ENCODE peak calls at places on chromosomes 4 and X, in nine cellular contexts. F, K, J, P, B, S, U, T and W are unnamed samples.

GRCh38 chr4:129218355-129218754 is 122.4 kb downstream of the C4orf33 start:
- DNase-seq in F (no peak), K (no peak), J (no peak), P (no peak), B (peak; percentile 8), S (peak; percentile 57), U (peak; percentile 47), T (no peak), W (peak; percentile 17)

GRCh38 chr4:104942990-104943758 is 203.5 kb upstream of the TET2 start:
- DNase-seq in F (no peak), K (no peak), J (no peak), P (no peak), B (no peak), S (no peak), U (no peak), T (peak; percentile 24), W (no peak)

GRCh38 chr4:74891037-74891436 is 41.9 kb upstream of the PARM1 start:
- DNase-seq in F (no peak), K (no peak), J (no peak), P (no peak), B (no peak), S (no peak), U (no peak), T (no peak), W (no peak)

GRCh38 chrX:108439961-108440696 is 491 bp downstream of the COL4A5 start:
- DNase-seq in F (no peak), K (peak; percentile 42), J (peak; percentile 21), P (peak; percentile 32), B (no peak), S (no peak), U (peak; percentile 1), T (no peak), W (peak; percentile 17)

GRCh38 chrX:25442501-25442900 is 426.7 kb upstream of the ARX start:
- DNase-seq in F (no peak), K (no peak), J (no peak), P (no peak), B (no peak), S (peak; percentile 16), U (peak; percentile 10), T (no peak), W (no peak)

GRCh38 chrX:149151805-149152757 is 353.0 kb downstream of the IDS start:
- DNase-seq in F (no peak), K (peak; percentile 28), J (no peak), P (no peak), B (no peak), S (peak; percentile 13), U (no peak), T (no peak), W (peak; percentile 7)

GRCh38 chrX:95346854-95347253 is 1337.8 kb upstream of the DIAPH2 start:
- DNase-seq in F (no peak), K (no peak), J (no peak), P (no peak), B (no peak), S (peak; percentile 5), U (no peak), T (no peak), W (no peak)

GRCh38 chr4:107519057-107519456 is 201.0 kb downstream of the PAPSS1 start:
- DNase-seq in F (no peak), K (peak; percentile 17), J (peak; percentile 4), P (no peak), B (no peak), S (peak; percentile 6), U (peak; percentile 32), T (no peak), W (peak; percentile 20)

GRCh38 chr4:94947681-94948108 is 189.9 kb downstream of the BMPR1B start:
- DNase-seq in F (no peak), K (no peak), J (no peak), P (peak; percentile 45), B (no peak), S (peak; percentile 13), U (no peak), T (no peak), W (no peak)

GRCh38 chr4:13294961-13295605 is 189.1 kb downstream of the RAB28 start:
- DNase-seq in F (no peak), K (no peak), J (no peak), P (peak; percentile 51), B (no peak), S (peak; percentile 30), U (no peak), T (no peak), W (peak; percentile 41)

GRCh38 chrX:17082831-17083230 is 136.4 kb downstream of the REPS2 start:
- DNase-seq in F (no peak), K (peak; percentile 21), J (no peak), P (no peak), B (no peak), S (peak; percentile 40), U (peak; percentile 23), T (no peak), W (peak; percentile 61)

GRCh38 chr4:145502809-145503208 is 21.2 kb downstream of the SMAD1 start:
- DNase-seq in F (no peak), K (no peak), J (no peak), P (no peak), B (no peak), S (no peak), U (no peak), T (no peak), W (no peak)